ENCODE peak calls at places on chromosomes 6 and 20, in six cellular contexts. R is transverse colon, F is GM12892, W is endothelial cell of umbilical vein, L is Panc1, Y is HL-60. S is an unnamed sample.

GRCh38 chr6:15247750-15248450 is 2.0 kb downstream of the JARID2 start:
- DNase-seq in Y (no peak), F (peak), W (peak), L (no peak), R (peak), S (peak)

GRCh38 chr6:75266716-75267291 is 17.8 kb downstream of the TMEM30A start:
- DNase-seq in F (no peak), L (no peak), R (no peak), Y (no peak), W (peak), S (peak)

GRCh38 chr6:43246301-43247114 is 3.2 kb downstream of the TTBK1 start:
- DNase-seq in F (no peak), L (no peak), Y (peak), R (peak), W (peak), S (peak)

GRCh38 chr6:169250660-169251059 is 3.0 kb downstream of the THBS2 start:
- DNase-seq in Y (no peak), R (no peak), F (no peak), L (no peak), W (no peak), S (peak)

GRCh38 chr20:48849779-48850178 is 22.0 kb upstream of the PREX1 start:
- DNase-seq in R (no peak), L (no peak), F (no peak), Y (no peak), W (no peak), S (no peak)

GRCh38 chr6:47180633-47181032 is 129.1 kb downstream of the TNFRSF21 start:
- DNase-seq in W (no peak), L (no peak), Y (no peak), R (no peak), F (no peak), S (no peak)

GRCh38 chr6:160343144-160343543 is 5.0 kb upstream of the SLC22A3 start:
- DNase-seq in Y (no peak), R (no peak), F (no peak), L (no peak), W (no peak), S (no peak)

GRCh38 chr6:80742481-80742880 is 636.0 kb downstream of the BCKDHB start:
- DNase-seq in W (peak), L (no peak), Y (no peak), F (no peak), R (no peak), S (peak)

GRCh38 chr20:54231006-54231405 is 23.1 kb downstream of the PFDN4 start:
- DNase-seq in L (no peak), R (no peak), F (no peak), Y (no peak), W (no peak), S (no peak)

GRCh38 chr6:75424610-75425548 is 68.7 kb downstream of the FILIP1 start:
- DNase-seq in L (no peak), R (no peak), F (no peak), W (peak), Y (no peak), S (no peak)

GRCh38 chr6:57306273-57306672 is 11.2 kb upstream of the PRIM2 start:
- DNase-seq in F (no peak), W (no peak), R (no peak), L (no peak), Y (no peak), S (no peak)

GRCh38 chr6:57305112-57305511 is 12.3 kb upstream of the PRIM2 start:
- DNase-seq in Y (no peak), W (no peak), R (no peak), L (no peak), F (no peak), S (no peak)

GRCh38 chr6:57303931-57304681 is 13.3 kb upstream of the PRIM2 start:
- DNase-seq in L (no peak), W (no peak), F (no peak), Y (no peak), R (no peak), S (no peak)

GRCh38 chr6:57307850-57308249 is 9.6 kb upstream of the PRIM2 start:
- DNase-seq in Y (no peak), F (no peak), R (no peak), W (no peak), L (no peak), S (no peak)

GRCh38 chr6:57305754-57306153 is 11.7 kb upstream of the PRIM2 start:
- DNase-seq in W (no peak), L (no peak), F (no peak), R (no peak), Y (no peak), S (no peak)
- TF ChIP-seq POLR2AphosphoS5 in W (no peak), L (no peak), F (no peak), R (peak), Y (no peak), S (no peak)

GRCh38 chr6:134948142-134948541 is 1.8 kb downstream of the ALDH8A1 start:
- DNase-seq in Y (no peak), R (no peak), W (no peak), F (no peak), L (no peak), S (no peak)

GRCh38 chr6:134951494-134952263 is 1.8 kb upstream of the ALDH8A1 start:
- DNase-seq in L (no peak), Y (no peak), W (no peak), R (no peak), F (no peak), S (no peak)

GRCh38 chr6:134948708-134949107 is 1.2 kb downstream of the ALDH8A1 start:
- DNase-seq in R (no peak), W (no peak), Y (no peak), F (no peak), L (no peak), S (no peak)

GRCh38 chr6:134950482-134950881 is 581 bp upstream of the ALDH8A1 start:
- DNase-seq in R (no peak), L (no peak), F (no peak), W (no peak), Y (no peak), S (no peak)

GRCh38 chr6:134949927-134950326 is at the start of gene ALDH8A1:
- DNase-seq in W (no peak), L (no peak), R (no peak), F (no peak), Y (no peak), S (peak)
- TF ChIP-seq POLR2AphosphoS5 in W (no peak), L (no peak), R (no peak), F (no peak), Y (no peak), S (no peak)

DNA sequence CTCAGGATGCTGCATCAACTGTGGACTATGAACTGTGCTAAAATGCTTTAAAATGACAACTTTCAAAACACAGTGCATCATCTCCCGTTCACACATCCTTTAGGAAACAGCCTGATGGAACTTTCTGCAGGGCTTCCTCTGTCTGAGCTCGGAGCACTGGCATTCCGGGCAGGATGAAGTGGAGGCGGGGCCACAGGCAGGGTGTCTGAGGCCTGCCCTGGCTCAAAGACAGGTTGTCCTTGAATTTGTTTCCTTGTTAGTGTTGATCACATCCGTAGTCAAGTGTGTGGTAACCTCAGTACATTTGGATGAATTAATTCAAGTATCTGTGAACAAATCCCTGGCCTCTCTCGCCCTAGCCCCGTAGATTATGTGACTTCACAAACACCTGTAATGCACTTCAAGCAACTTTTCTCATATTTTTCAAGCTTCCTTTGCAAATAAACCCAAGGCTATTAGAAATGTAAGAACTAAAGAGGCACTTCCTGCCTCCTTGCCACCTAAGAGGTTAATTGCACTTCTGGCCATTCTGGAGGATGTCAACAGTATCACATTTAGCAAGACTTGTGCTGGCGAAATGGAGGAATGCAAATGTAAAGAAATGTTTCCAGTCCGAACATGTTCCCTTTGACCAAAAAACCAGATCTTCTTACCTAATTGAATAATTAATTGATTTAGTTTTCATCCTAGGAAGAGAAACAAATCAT is 3.1 kb downstream of the CD93 start:
- DNase-seq in W (peak), F (no peak), R (no peak), L (no peak), Y (no peak), S (peak)
- TF ChIP-seq POLR2AphosphoS5 in W (peak), F (no peak), R (no peak), L (no peak), Y (no peak), S (no peak)

GRCh38 chr6:117077300-117077699 is 188.1 kb upstream of the VGLL2 start:
- DNase-seq in R (no peak), W (no peak), F (no peak), L (no peak), Y (no peak), S (peak)
- TF ChIP-seq POLR2AphosphoS5 in R (no peak), W (no peak), F (no peak), L (no peak), Y (no peak), S (no peak)

GRCh38 chr6:116556065-116556464 is 2.5 kb downstream of the CALHM4 start:
- DNase-seq in F (no peak), L (no peak), W (no peak), Y (no peak), R (no peak), S (no peak)
- TF ChIP-seq POLR2AphosphoS5 in F (no peak), L (no peak), W (no peak), Y (no peak), R (no peak), S (no peak)

DNA sequence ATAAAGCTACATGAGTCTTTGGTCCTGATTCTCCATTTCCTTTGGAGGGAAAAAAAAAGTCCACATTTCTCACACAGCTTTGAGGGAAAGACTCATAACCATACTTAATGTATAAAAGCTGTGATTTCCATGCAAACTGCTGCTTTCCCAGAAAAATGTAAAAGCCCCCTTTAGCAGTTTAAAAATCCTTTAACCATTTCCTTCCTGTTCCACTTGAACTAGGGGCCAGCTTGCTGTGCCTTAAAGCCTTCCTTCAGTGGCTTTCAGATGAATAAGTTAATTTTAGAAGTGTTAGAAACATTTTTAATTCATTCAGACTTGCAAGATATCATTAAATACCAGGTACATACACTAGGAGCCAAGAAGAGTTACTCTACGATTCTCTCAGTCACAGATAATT is 273.5 kb downstream of the PKHD1 start:
- DNase-seq in W (no peak), L (no peak), R (no peak), F (no peak), Y (no peak), S (no peak)
- TF ChIP-seq POLR2AphosphoS5 in W (no peak), L (no peak), R (no peak), F (no peak), Y (no peak), S (no peak)

DNA sequence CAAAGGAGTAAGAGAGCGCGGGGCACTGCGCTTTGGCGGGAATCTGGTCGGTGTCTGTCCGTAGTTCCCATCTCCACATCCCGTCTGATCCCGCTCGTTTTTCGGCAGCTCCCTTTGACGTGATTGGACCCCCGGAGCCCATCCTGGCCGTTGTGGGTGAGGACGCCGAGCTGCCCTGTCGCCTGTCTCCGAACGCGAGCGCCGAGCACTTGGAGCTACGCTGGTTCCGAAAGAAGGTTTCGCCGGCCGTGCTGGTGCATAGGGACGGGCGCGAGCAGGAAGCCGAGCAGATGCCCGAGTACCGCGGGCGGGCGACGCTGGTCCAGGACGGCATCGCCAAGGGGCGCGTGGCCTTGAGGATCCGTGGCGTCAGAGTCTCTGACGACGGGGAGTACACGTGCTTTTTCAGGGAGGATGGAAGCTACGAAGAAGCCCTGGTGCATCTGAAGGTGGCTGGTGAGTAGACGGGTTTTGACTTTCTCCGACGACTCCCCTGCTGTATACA is 1.4 kb downstream of the BTN1A1 start:
- DNase-seq in W (peak), F (no peak), R (peak), L (no peak), Y (no peak), S (peak)
- TF ChIP-seq POLR2AphosphoS5 in W (no peak), F (no peak), R (no peak), L (no peak), Y (no peak), S (no peak)

GRCh38 chr20:35171753-35172433 is at the start of gene PROCR:
- DNase-seq in Y (peak), F (no peak), L (peak), R (peak), W (peak), S (peak)
- TF ChIP-seq POLR2AphosphoS5 in Y (no peak), F (no peak), L (no peak), R (no peak), W (peak), S (no peak)

GRCh38 chr6:70221025-70221714 is 81.7 kb downstream of the COL9A1 start:
- DNase-seq in R (no peak), Y (no peak), L (peak), F (peak), W (peak), S (peak)

GRCh38 chr6:70222350-70222749 is 80.5 kb downstream of the COL9A1 start:
- DNase-seq in F (no peak), R (no peak), W (no peak), L (no peak), Y (no peak), S (no peak)

GRCh38 chr6:70225052-70225451 is 77.8 kb downstream of the COL9A1 start:
- DNase-seq in W (no peak), L (no peak), F (no peak), R (no peak), Y (no peak), S (no peak)

GRCh38 chr6:70219943-70220613 is 82.8 kb downstream of the COL9A1 start:
- DNase-seq in Y (no peak), L (no peak), W (no peak), R (no peak), F (no peak), S (no peak)

DNA sequence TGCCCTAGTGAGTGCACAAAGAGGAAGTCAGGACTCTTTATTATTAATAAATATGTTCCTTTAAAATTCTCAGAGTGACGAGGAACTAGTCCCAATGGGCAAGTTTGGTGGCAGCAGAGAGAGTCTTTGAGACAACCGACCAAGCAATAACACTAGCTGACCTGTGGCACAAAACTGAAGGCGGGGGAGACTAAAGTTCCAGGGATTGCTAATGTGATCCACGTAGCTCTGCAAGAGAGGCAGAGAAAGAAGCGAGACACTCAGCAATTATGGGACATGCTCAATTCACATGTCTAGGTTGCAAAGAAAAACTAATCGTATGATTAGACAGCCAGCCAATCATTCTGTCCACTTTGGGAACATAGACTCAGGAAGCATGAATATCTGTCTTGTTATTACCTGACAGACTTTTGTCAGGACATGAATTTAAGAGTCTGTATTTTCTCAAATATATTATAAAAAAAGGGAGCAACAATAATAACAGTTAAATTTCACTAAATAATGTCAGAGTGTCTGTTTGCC is 81.1 kb downstream of the COL9A1 start:
- DNase-seq in W (no peak), Y (no peak), F (no peak), R (no peak), L (no peak), S (no peak)
- TF ChIP-seq POLR2AphosphoS5 in W (no peak), Y (no peak), F (no peak), R (no peak), L (no peak), S (no peak)

DNA sequence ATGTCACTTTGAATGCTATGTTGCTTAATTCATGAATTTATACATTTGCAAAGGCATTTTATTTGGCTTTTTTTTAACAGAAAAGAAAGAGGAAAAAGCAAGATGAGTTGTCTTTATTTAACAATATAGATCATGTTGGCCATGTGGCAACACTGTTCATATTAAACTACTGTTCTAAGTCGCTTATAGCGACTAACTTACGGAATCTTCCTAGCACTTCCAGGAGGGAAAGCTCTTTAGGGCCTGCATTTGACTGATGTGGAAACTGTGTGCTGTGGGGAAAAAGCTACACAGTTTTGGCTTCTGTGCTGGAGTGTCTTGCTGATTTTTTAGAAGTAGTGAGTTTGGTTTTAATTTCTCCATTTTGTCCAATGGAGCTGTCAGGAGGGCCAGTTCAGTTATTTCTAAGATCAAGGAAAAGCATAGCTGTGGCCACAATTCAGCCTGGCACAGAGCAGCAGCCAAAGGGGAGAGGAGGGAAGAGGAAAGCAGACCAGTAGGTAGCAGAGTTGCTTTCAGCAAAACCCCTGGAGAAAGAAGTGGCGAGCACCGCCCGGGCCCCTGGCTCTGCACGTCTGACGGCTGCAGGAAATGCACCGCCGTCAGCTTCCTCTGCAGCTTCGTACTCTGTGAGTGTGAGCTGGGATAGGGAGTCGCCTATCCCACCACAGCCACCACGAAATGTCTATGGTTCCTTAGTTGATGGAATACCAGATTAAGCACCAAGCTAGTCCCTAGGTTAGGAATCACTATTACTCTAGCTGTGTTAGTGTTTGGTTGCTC is 80.2 kb upstream of the NAA20 start:
- DNase-seq in F (no peak), Y (no peak), R (no peak), L (no peak), W (peak), S (no peak)
- TF ChIP-seq POLR2AphosphoS5 in F (no peak), Y (no peak), R (no peak), L (no peak), W (peak), S (no peak)

S was measured in GM23338.